ENCODE peak calls at places on chromosomes 11 and 22, in seven cellular contexts. B is mucosa of descending colon, R is GM20000, V is thyroid gland, E is fibroblast of the aortic adventitia, Y is Ammon's horn, J is endothelial cell. H is an unnamed sample.
A peak's percentile ranks its signal among the peaks of the same experiment; 100 is the strongest.

GRCh38 chr11:8906629-8907028 is 4.4 kb upstream of the AKIP1 start:
- DNase-seq in B (no peak), R (no peak), V (no peak), E (peak; percentile 96), Y (no peak), J (no peak), H (no peak)

GRCh38 chr22:30178180-30179126 is 68.1 kb downstream of the LIF start:
- DNase-seq in B (no peak), R (no peak), V (peak; percentile 65), E (peak; percentile 38), Y (peak; percentile 52), J (no peak), H (no peak)

GRCh38 chr11:122085264-122085663 is 30.8 kb downstream of the BLID start:
- DNase-seq in B (no peak), R (no peak), V (no peak), E (peak; percentile 98), Y (peak; percentile 56), J (no peak), H (no peak)

GRCh38 chr22:19057999-19058491 is 64.2 kb downstream of the DGCR2 start:
- DNase-seq in B (no peak), R (no peak), V (no peak), E (no peak), Y (no peak), J (no peak), H (no peak)

GRCh38 chr11:118622376-118623290 is 15.2 kb downstream of the PHLDB1 start:
- DNase-seq in B (peak; percentile 34), R (no peak), V (peak; percentile 92), E (peak; percentile 63), Y (no peak), J (no peak), H (no peak)

GRCh38 chr22:46073683-46074504 is 76.4 kb upstream of the PPARA start:
- DNase-seq in B (peak; percentile 48), R (no peak), V (peak; percentile 40), E (peak; percentile 53), Y (no peak), J (no peak), H (no peak)

GRCh38 chr11:32893947-32894827 is 1.6 kb downstream of the QSER1 start:
- DNase-seq in B (no peak), R (peak; percentile 65), V (peak; percentile 32), E (peak; percentile 81), Y (peak; percentile 41), J (peak; percentile 22), H (peak; percentile 64)

GRCh38 chr11:65400295-65401072 is 14.0 kb downstream of the FRMD8 start:
- DNase-seq in B (no peak), R (no peak), V (no peak), E (no peak), Y (no peak), J (no peak), H (no peak)

GRCh38 chr11:30328676-30329075 is 5.8 kb downstream of the ARL14EP start:
- DNase-seq in B (no peak), R (no peak), V (no peak), E (peak; percentile 17), Y (no peak), J (no peak), H (no peak)

GRCh38 chr11:65169164-65169641 is 830 bp upstream of the SPDYC start:
- DNase-seq in B (no peak), R (no peak), V (no peak), E (no peak), Y (no peak), J (no peak), H (no peak)

GRCh38 chr11:129225190-129225589 is 33.1 kb upstream of the ARHGAP32 start:
- DNase-seq in B (no peak), R (no peak), V (no peak), E (peak; percentile 68), Y (no peak), J (no peak), H (no peak)

GRCh38 chr11:11468919-11469318 is 115.9 kb upstream of the CSNK2A3 start:
- DNase-seq in B (no peak), R (no peak), V (no peak), E (peak; percentile 3), Y (no peak), J (no peak), H (no peak)

GRCh38 chr22:22840778-22841177 is 46.8 kb upstream of the IGLL5 start:
- DNase-seq in B (no peak), R (no peak), V (no peak), E (no peak), Y (no peak), J (no peak), H (no peak)

GRCh38 chr11:105244157-105244820 is 104.7 kb upstream of the CARD18 start:
- DNase-seq in B (no peak), R (no peak), V (no peak), E (peak; percentile 91), Y (no peak), J (no peak), H (no peak)